ENCODE peak calls at places on chromosomes 2 and 18, in ten cellular contexts. B, Q, Y, S, O, X, L, F, M and R are unnamed samples.

GRCh38 chr18:13266208-13267100 is 47.9 kb downstream of the LDLRAD4 start:
- DNase-seq in B (no peak), Q (no peak), Y (no peak), S (peak), O (no peak), X (no peak), L (peak), F (no peak), M (no peak), R (no peak)

GRCh38 chr2:177282101-177282573 is 17.6 kb upstream of the NFE2L2 start:
- DNase-seq in B (no peak), Q (no peak), Y (no peak), S (no peak), O (no peak), X (no peak), L (no peak), F (no peak), M (no peak), R (no peak)

GRCh38 chr2:101883860-101884259 is 107.9 kb upstream of the IL1R2 start:
- DNase-seq in B (peak), Q (no peak), Y (peak), S (no peak), O (no peak), X (no peak), L (no peak), F (peak), M (no peak), R (no peak)

GRCh38 chr2:120524174-120524573 is 178.2 kb downstream of the INHBB start:
- DNase-seq in B (no peak), Q (no peak), Y (no peak), S (no peak), O (no peak), X (no peak), L (no peak), F (no peak), M (no peak), R (no peak)

GRCh38 chr2:28665041-28665704 is 86.5 kb upstream of the PPP1CB start:
- DNase-seq in B (no peak), Q (no peak), Y (no peak), S (no peak), O (no peak), X (no peak), L (no peak), F (no peak), M (no peak), R (no peak)

GRCh38 chr2:187525164-187525900 is 28.9 kb downstream of the TFPI start:
- DNase-seq in B (no peak), Q (no peak), Y (no peak), S (no peak), O (no peak), X (no peak), L (no peak), F (no peak), M (no peak), R (no peak)

GRCh38 chr2:162403884-162404283 is 60.0 kb downstream of the GCA start:
- DNase-seq in B (no peak), Q (no peak), Y (peak), S (no peak), O (no peak), X (no peak), L (no peak), F (no peak), M (no peak), R (no peak)

GRCh38 chr2:75896779-75897366 is 186.2 kb upstream of the GCFC2 start:
- DNase-seq in B (peak), Q (no peak), Y (peak), S (no peak), O (no peak), X (no peak), L (peak), F (peak), M (peak), R (peak)

GRCh38 chr2:20236496-20236895 is 11.6 kb upstream of the SDC1 start:
- DNase-seq in B (no peak), Q (no peak), Y (peak), S (no peak), O (no peak), X (no peak), L (no peak), F (no peak), M (no peak), R (no peak)

GRCh38 chr2:234291765-234292204 is 205.1 kb downstream of the ARL4C start:
- DNase-seq in B (no peak), Q (no peak), Y (peak), S (peak), O (no peak), X (no peak), L (no peak), F (peak), M (no peak), R (no peak)